ENCODE peak calls at places on chromosomes 1 and 21, in seven cellular contexts. B is sigmoid colon, X is HepG2, R is suprapubic skin, P is H1, O is breast epithelium, M is K562. W is an unnamed sample.

GRCh38 chr1:7664147-7664892 is 106.8 kb upstream of the VAMP3 start:
- DNase-seq in X (no peak), P (no peak), R (no peak), O (no peak), M (no peak), B (no peak), W (no peak)

GRCh38 chr1:20440785-20441200 is 45.2 kb downstream of the CAMK2N1 start:
- DNase-seq in B (no peak), M (peak; percentile 93), P (peak; percentile 17), O (no peak), X (peak; percentile 58), R (no peak), W (no peak)

GRCh38 chr1:244210884-244211558 is 159.9 kb downstream of the ZBTB18 start:
- DNase-seq in M (peak; percentile 38), P (peak; percentile 41), O (no peak), X (no peak), R (no peak), B (no peak), W (no peak)

GRCh38 chr1:57520743-57521142 is 96.9 kb upstream of the DAB1 start:
- DNase-seq in R (no peak), O (no peak), B (no peak), P (no peak), X (no peak), M (no peak), W (no peak)

GRCh38 chr21:39319251-39319756 is 5.9 kb upstream of the BRWD1 start:
- DNase-seq in B (peak; percentile 84), X (no peak), M (no peak), R (no peak), O (no peak), P (no peak), W (no peak)

GRCh38 chr1:4468804-4469514 is 185.4 kb upstream of the AJAP1 start:
- DNase-seq in P (no peak), O (no peak), X (no peak), B (no peak), M (no peak), R (no peak), W (no peak)

GRCh38 chr1:176789571-176790090 is 326.7 kb downstream of the PAPPA2 start:
- DNase-seq in P (no peak), B (no peak), R (no peak), X (no peak), M (no peak), O (no peak), W (no peak)

GRCh38 chr1:117658676-117659075 is 52.8 kb downstream of the TENT5C start:
- DNase-seq in M (no peak), X (no peak), B (no peak), O (no peak), P (no peak), R (no peak), W (no peak)

GRCh38 chr1:62367005-62367547 is 47.8 kb upstream of the KANK4 start:
- DNase-seq in O (no peak), X (no peak), P (no peak), M (no peak), R (no peak), B (no peak), W (no peak)

GRCh38 chr1:203172184-203173115 is 3.2 kb downstream of the MYBPH start:
- DNase-seq in B (peak; percentile 79), R (no peak), O (peak; percentile 59), M (peak; percentile 92), P (peak; percentile 68), X (peak; percentile 37), W (no peak)

GRCh38 chr1:198416276-198416675 is 124.2 kb downstream of the ATP6V1G3 start:
- DNase-seq in O (no peak), B (no peak), P (no peak), X (no peak), R (no peak), M (no peak), W (no peak)

GRCh38 chr1:7117599-7118281 is 332.5 kb downstream of the CAMTA1 start:
- DNase-seq in X (no peak), P (peak; percentile 5), O (peak; percentile 74), R (peak; percentile 74), B (no peak), M (no peak), W (no peak)

GRCh38 chr1:204072951-204073836 is at the start of gene SOX13:
- DNase-seq in M (peak; percentile 71), O (peak; percentile 81), B (peak; percentile 97), R (peak; percentile 94), P (peak; percentile 80), X (peak; percentile 78), W (no peak)

GRCh38 chr1:201676061-201676644 is 137.2 kb downstream of the NAV1 start:
- DNase-seq in X (no peak), P (no peak), B (peak; percentile 78), R (no peak), M (no peak), O (no peak), W (no peak)

GRCh38 chr1:212951058-212951923 is 950 bp downstream of the VASH2 start:
- DNase-seq in R (no peak), O (no peak), X (no peak), P (no peak), M (no peak), B (no peak), W (no peak)

GRCh38 chr1:8374812-8375211 is 56.9 kb downstream of the SLC45A1 start:
- DNase-seq in O (no peak), R (no peak), M (peak; percentile 62), X (peak; percentile 49), B (no peak), P (no peak), W (no peak)

GRCh38 chr1:26053718-26054572 is 8.0 kb upstream of the SLC30A2 start:
- DNase-seq in B (no peak), M (peak; percentile 46), X (no peak), R (no peak), O (no peak), P (no peak), W (no peak)

GRCh38 chr1:61139324-61140055 is 57.1 kb downstream of the NFIA start:
- DNase-seq in R (no peak), M (no peak), O (peak; percentile 33), X (peak; percentile 29), P (no peak), B (no peak), W (no peak)

GRCh38 chr1:24491577-24492360 is 10.9 kb upstream of the RCAN3 start:
- DNase-seq in R (no peak), B (no peak), M (no peak), X (no peak), P (no peak), O (no peak), W (no peak)

GRCh38 chr1:186420923-186421322 is 40.0 kb downstream of the PDC start:
- DNase-seq in X (no peak), O (no peak), R (no peak), B (no peak), P (no peak), M (no peak), W (no peak)

GRCh38 chr1:78340006-78340405 is 150.8 kb upstream of the PTGFR start:
- DNase-seq in X (no peak), P (no peak), O (no peak), B (no peak), R (no peak), M (no peak), W (no peak)

GRCh38 chr1:225844236-225845061 is 34.5 kb downstream of the EPHX1 start:
- DNase-seq in P (no peak), M (no peak), R (no peak), X (no peak), O (no peak), B (no peak), W (peak; percentile 86)
- TF ChIP-seq POLR2A in P (no peak), M (peak; percentile 46), R (no peak), X (peak; percentile 33), O (no peak), B (no peak), W (no peak)

GRCh38 chr1:67729872-67730271 is 44.9 kb downstream of the GADD45A start:
- DNase-seq in O (no peak), B (no peak), X (no peak), R (no peak), P (no peak), M (no peak), W (no peak)
- H3K4me1 ChIP-seq in O (no peaks in the 10 kb centered on the region), B (no peaks in the 10 kb centered on the region), X (peaks cover 17% of the 10 kb centered on the region), R (peaks cover 29% of the 10 kb centered on the region), P (no peaks in the 10 kb centered on the region), M (peaks cover 65% of the 10 kb centered on the region), W (peaks cover 42% of the 10 kb centered on the region)

DNA sequence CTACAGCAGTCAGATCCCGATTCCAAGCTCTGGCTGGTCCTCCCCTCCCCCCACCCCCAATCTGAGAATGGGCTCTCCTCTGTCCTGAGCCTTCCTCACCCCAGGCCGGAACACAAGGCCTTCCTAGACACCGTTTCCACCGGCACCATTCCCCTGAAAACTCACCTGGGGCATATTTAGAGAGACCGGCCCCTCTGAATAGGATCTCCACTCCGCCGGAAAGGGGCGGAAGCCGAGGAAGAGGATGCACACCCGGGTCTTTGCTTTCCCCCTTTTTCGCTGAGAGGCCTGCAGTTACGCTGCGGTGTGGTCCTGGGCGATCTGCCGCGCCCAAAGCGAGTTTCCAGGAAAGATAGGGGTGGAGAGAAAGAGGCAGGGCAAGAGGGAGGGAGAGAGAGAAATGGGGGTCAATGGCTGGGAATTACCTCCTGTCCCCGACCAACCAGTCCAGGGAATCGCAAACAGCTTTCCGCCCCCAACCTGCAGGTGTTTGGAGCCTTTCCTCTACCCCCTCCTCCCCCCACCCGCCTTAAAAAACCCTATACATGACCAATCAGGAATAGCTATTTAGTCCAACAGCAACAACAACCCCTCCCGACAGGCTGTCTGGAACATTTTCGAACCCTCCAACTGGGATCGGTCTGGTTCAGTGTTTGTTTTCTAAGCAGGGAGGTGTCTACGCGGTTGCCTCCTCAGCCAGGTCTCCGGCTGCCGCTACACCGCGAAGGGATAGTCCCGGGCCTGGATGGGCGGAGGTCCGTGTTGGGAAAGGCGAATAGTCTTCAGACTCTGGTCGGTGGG is 2.8 kb downstream of the TAL1 start:
- DNase-seq in R (no peak), M (peak; percentile 77), X (no peak), B (no peak), O (no peak), P (no peak), W (no peak)
- TF ChIP-seq POLR2AphosphoS5 in R (no peak), M (no peak), X (no peak), B (peak; percentile 5), O (no peak), P (no peak), W (peak; percentile 12)

DNA sequence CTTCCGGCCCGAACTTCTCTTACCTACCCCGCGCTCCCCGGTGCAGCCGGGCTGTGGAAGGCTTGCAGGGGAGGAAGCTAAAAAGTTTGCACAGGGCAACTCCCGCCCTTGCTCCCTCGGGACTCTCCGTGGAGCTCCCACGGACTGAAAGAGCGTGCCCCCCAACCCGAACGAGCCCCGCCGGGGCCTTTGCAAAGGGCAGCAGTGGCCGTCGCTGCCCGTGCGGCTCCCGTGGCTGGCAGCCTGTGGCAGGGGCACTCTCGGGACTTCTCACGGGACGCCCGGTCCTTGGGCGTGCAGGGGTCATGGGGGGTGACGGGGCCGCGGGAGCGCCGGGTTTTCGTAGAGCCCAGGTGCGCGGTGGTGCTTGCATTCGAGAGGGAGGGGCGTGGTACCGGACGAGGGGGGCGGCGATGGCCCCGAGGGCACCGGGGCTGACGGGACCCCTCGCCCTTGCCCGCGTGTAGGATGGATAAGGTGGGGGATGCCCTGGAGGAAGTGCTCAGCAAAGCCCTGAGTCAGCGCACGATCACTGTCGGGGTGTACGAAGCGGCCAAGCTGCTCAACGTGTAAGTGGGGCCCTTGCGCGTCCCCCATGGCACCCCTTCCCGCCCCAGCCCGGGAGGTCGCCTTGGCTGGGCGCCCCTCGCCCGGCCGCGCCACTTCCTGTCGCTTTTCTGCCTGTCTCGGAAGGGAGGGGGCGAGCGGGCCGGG is 714 bp downstream of the GADD45A start:
- DNase-seq in R (peak; percentile 82), X (no peak), O (peak; percentile 55), B (peak; percentile 79), P (no peak), M (peak; percentile 65), W (no peak)
- TF ChIP-seq POLR2A in R (no peak), X (no peak), O (no peak), B (no peak), P (no peak), M (no peak), W (no peak)